ENCODE peak calls at places on chromosomes 13 and 19, in nine cellular contexts. One of them, this sample, is unnamed.

GRCh38 chr19:38452430-38453366 is 19.2 kb downstream of the RYR1 start:
- DNase-seq in dorsolateral prefrontal cortex: no peak
- DNase-seq in head of caudate nucleus: no peak
- DNase-seq in stimulated activated CD8-positive, alpha-beta memory T cell treated with anti-CD3 and anti-CD28 coated beads, Interleukin-15, amount 100 ng/mL, for 48 hours: peak; percentile 34
- DNase-seq in T-helper 2 cell: peak; percentile 30
- DNase-seq in BJ: no peak
- DNase-seq in foreskin fibroblast: no peak
- DNase-seq in Right ventricle myocardium superior: no peak
- DNase-seq in activated T-helper 1 cell treated with Interleukin-2 at 50 U/mL for 16 hours: no peak
- DNase-seq in this sample: no peak

GRCh38 chr19:19595171-19595701 is 23.3 kb downstream of the PBX4 start:
- DNase-seq in stimulated activated CD8-positive, alpha-beta memory T cell treated with anti-CD3 and anti-CD28 coated beads, Interleukin-15, amount 100 ng/mL, for 48 hours: no peak
- DNase-seq in foreskin fibroblast: peak; percentile 76
- DNase-seq in Right ventricle myocardium superior: no peak
- DNase-seq in head of caudate nucleus: no peak
- DNase-seq in dorsolateral prefrontal cortex: no peak
- DNase-seq in BJ: no peak
- DNase-seq in T-helper 2 cell: no peak
- DNase-seq in activated T-helper 1 cell treated with Interleukin-2 at 50 U/mL for 16 hours: no peak
- DNase-seq in this sample: no peak

GRCh38 chr13:33520480-33520839 is 234.9 kb upstream of the STARD13 start:
- DNase-seq in dorsolateral prefrontal cortex: no peak
- DNase-seq in foreskin fibroblast: no peak
- DNase-seq in T-helper 2 cell: no peak
- DNase-seq in head of caudate nucleus: no peak
- DNase-seq in stimulated activated CD8-positive, alpha-beta memory T cell treated with anti-CD3 and anti-CD28 coated beads, Interleukin-15, amount 100 ng/mL, for 48 hours: no peak
- DNase-seq in BJ: no peak
- DNase-seq in activated T-helper 1 cell treated with Interleukin-2 at 50 U/mL for 16 hours: no peak
- DNase-seq in Right ventricle myocardium superior: no peak
- DNase-seq in this sample: no peak

GRCh38 chr13:26262156-26262555 is 8.2 kb downstream of the CDK8 start:
- DNase-seq in stimulated activated CD8-positive, alpha-beta memory T cell treated with anti-CD3 and anti-CD28 coated beads, Interleukin-15, amount 100 ng/mL, for 48 hours: no peak
- DNase-seq in Right ventricle myocardium superior: no peak
- DNase-seq in BJ: no peak
- DNase-seq in activated T-helper 1 cell treated with Interleukin-2 at 50 U/mL for 16 hours: no peak
- DNase-seq in head of caudate nucleus: no peak
- DNase-seq in foreskin fibroblast: no peak
- DNase-seq in T-helper 2 cell: no peak
- DNase-seq in dorsolateral prefrontal cortex: no peak
- DNase-seq in this sample: no peak

GRCh38 chr19:4503224-4504170 is 14.8 kb downstream of the PLIN4 start:
- DNase-seq in stimulated activated CD8-positive, alpha-beta memory T cell treated with anti-CD3 and anti-CD28 coated beads, Interleukin-15, amount 100 ng/mL, for 48 hours: no peak
- DNase-seq in dorsolateral prefrontal cortex: no peak
- DNase-seq in Right ventricle myocardium superior: peak; percentile 37
- DNase-seq in activated T-helper 1 cell treated with Interleukin-2 at 50 U/mL for 16 hours: no peak
- DNase-seq in head of caudate nucleus: no peak
- DNase-seq in foreskin fibroblast: no peak
- DNase-seq in T-helper 2 cell: no peak
- DNase-seq in BJ: no peak
- DNase-seq in this sample: no peak

GRCh38 chr19:1365964-1366695 is 17.6 kb upstream of the NDUFS7 start:
- DNase-seq in Right ventricle myocardium superior: no peak
- DNase-seq in stimulated activated CD8-positive, alpha-beta memory T cell treated with anti-CD3 and anti-CD28 coated beads, Interleukin-15, amount 100 ng/mL, for 48 hours: no peak
- DNase-seq in foreskin fibroblast: no peak
- DNase-seq in dorsolateral prefrontal cortex: no peak
- DNase-seq in T-helper 2 cell: no peak
- DNase-seq in BJ: no peak
- DNase-seq in activated T-helper 1 cell treated with Interleukin-2 at 50 U/mL for 16 hours: no peak
- DNase-seq in head of caudate nucleus: no peak
- DNase-seq in this sample: no peak

GRCh38 chr19:4981681-4981958 is 12.7 kb downstream of the KDM4B start:
- DNase-seq in head of caudate nucleus: no peak
- DNase-seq in T-helper 2 cell: no peak
- DNase-seq in foreskin fibroblast: no peak
- DNase-seq in dorsolateral prefrontal cortex: no peak
- DNase-seq in Right ventricle myocardium superior: no peak
- DNase-seq in stimulated activated CD8-positive, alpha-beta memory T cell treated with anti-CD3 and anti-CD28 coated beads, Interleukin-15, amount 100 ng/mL, for 48 hours: no peak
- DNase-seq in BJ: no peak
- DNase-seq in activated T-helper 1 cell treated with Interleukin-2 at 50 U/mL for 16 hours: no peak
- DNase-seq in this sample: no peak

GRCh38 chr13:19818223-19818842 is 35.6 kb upstream of the PSPC1 start:
- DNase-seq in foreskin fibroblast: no peak
- DNase-seq in dorsolateral prefrontal cortex: no peak
- DNase-seq in Right ventricle myocardium superior: peak; percentile 61
- DNase-seq in head of caudate nucleus: no peak
- DNase-seq in T-helper 2 cell: peak; percentile 40
- DNase-seq in activated T-helper 1 cell treated with Interleukin-2 at 50 U/mL for 16 hours: no peak
- DNase-seq in BJ: no peak
- DNase-seq in stimulated activated CD8-positive, alpha-beta memory T cell treated with anti-CD3 and anti-CD28 coated beads, Interleukin-15, amount 100 ng/mL, for 48 hours: peak; percentile 20
- DNase-seq in this sample: no peak

GRCh38 chr19:44635581-44636438 is 7.9 kb upstream of the PVR start:
- DNase-seq in activated T-helper 1 cell treated with Interleukin-2 at 50 U/mL for 16 hours: no peak
- DNase-seq in T-helper 2 cell: no peak
- DNase-seq in BJ: no peak
- DNase-seq in head of caudate nucleus: no peak
- DNase-seq in dorsolateral prefrontal cortex: no peak
- DNase-seq in stimulated activated CD8-positive, alpha-beta memory T cell treated with anti-CD3 and anti-CD28 coated beads, Interleukin-15, amount 100 ng/mL, for 48 hours: no peak
- DNase-seq in foreskin fibroblast: no peak
- DNase-seq in Right ventricle myocardium superior: no peak
- DNase-seq in this sample: no peak

GRCh38 chr19:1067341-1068103 is 555 bp downstream of the ARHGAP45 start:
- DNase-seq in dorsolateral prefrontal cortex: no peak
- DNase-seq in activated T-helper 1 cell treated with Interleukin-2 at 50 U/mL for 16 hours: no peak
- DNase-seq in T-helper 2 cell: no peak
- DNase-seq in foreskin fibroblast: no peak
- DNase-seq in stimulated activated CD8-positive, alpha-beta memory T cell treated with anti-CD3 and anti-CD28 coated beads, Interleukin-15, amount 100 ng/mL, for 48 hours: no peak
- DNase-seq in BJ: no peak
- DNase-seq in head of caudate nucleus: no peak
- DNase-seq in Right ventricle myocardium superior: no peak
- DNase-seq in this sample: no peak

GRCh38 chr19:45217957-45218334 is 27.3 kb downstream of the EXOC3L2 start:
- DNase-seq in Right ventricle myocardium superior: peak; percentile 30
- DNase-seq in stimulated activated CD8-positive, alpha-beta memory T cell treated with anti-CD3 and anti-CD28 coated beads, Interleukin-15, amount 100 ng/mL, for 48 hours: no peak
- DNase-seq in BJ: no peak
- DNase-seq in head of caudate nucleus: no peak
- DNase-seq in activated T-helper 1 cell treated with Interleukin-2 at 50 U/mL for 16 hours: no peak
- DNase-seq in T-helper 2 cell: no peak
- DNase-seq in foreskin fibroblast: no peak
- DNase-seq in dorsolateral prefrontal cortex: no peak
- DNase-seq in this sample: no peak

GRCh38 chr19:40552848-40553247 is 23.8 kb upstream of the SHKBP1 start:
- DNase-seq in foreskin fibroblast: no peak
- DNase-seq in BJ: no peak
- DNase-seq in Right ventricle myocardium superior: no peak
- DNase-seq in T-helper 2 cell: no peak
- DNase-seq in activated T-helper 1 cell treated with Interleukin-2 at 50 U/mL for 16 hours: no peak
- DNase-seq in head of caudate nucleus: no peak
- DNase-seq in stimulated activated CD8-positive, alpha-beta memory T cell treated with anti-CD3 and anti-CD28 coated beads, Interleukin-15, amount 100 ng/mL, for 48 hours: no peak
- DNase-seq in dorsolateral prefrontal cortex: no peak
- DNase-seq in this sample: no peak

GRCh38 chr13:112980441-112980840 is 11.4 kb downstream of the MCF2L start:
- DNase-seq in activated T-helper 1 cell treated with Interleukin-2 at 50 U/mL for 16 hours: no peak
- DNase-seq in foreskin fibroblast: no peak
- DNase-seq in BJ: no peak
- DNase-seq in head of caudate nucleus: no peak
- DNase-seq in T-helper 2 cell: no peak
- DNase-seq in stimulated activated CD8-positive, alpha-beta memory T cell treated with anti-CD3 and anti-CD28 coated beads, Interleukin-15, amount 100 ng/mL, for 48 hours: no peak
- DNase-seq in Right ventricle myocardium superior: peak; percentile 28
- DNase-seq in dorsolateral prefrontal cortex: no peak
- DNase-seq in this sample: no peak

GRCh38 chr13:37306778-37307544 is 201.5 kb upstream of the CSNK1A1L start:
- DNase-seq in stimulated activated CD8-positive, alpha-beta memory T cell treated with anti-CD3 and anti-CD28 coated beads, Interleukin-15, amount 100 ng/mL, for 48 hours: no peak
- DNase-seq in dorsolateral prefrontal cortex: no peak
- DNase-seq in foreskin fibroblast: peak; percentile 89
- DNase-seq in Right ventricle myocardium superior: no peak
- DNase-seq in head of caudate nucleus: no peak
- DNase-seq in activated T-helper 1 cell treated with Interleukin-2 at 50 U/mL for 16 hours: no peak
- DNase-seq in BJ: peak; percentile 91
- DNase-seq in T-helper 2 cell: no peak
- DNase-seq in this sample: no peak

GRCh38 chr19:32881766-32882165 is 12.2 kb upstream of the SLC7A9 start:
- DNase-seq in head of caudate nucleus: peak; percentile 7
- DNase-seq in dorsolateral prefrontal cortex: no peak
- DNase-seq in stimulated activated CD8-positive, alpha-beta memory T cell treated with anti-CD3 and anti-CD28 coated beads, Interleukin-15, amount 100 ng/mL, for 48 hours: no peak
- DNase-seq in T-helper 2 cell: no peak
- DNase-seq in foreskin fibroblast: no peak
- DNase-seq in BJ: no peak
- DNase-seq in activated T-helper 1 cell treated with Interleukin-2 at 50 U/mL for 16 hours: no peak
- DNase-seq in Right ventricle myocardium superior: no peak
- DNase-seq in this sample: no peak

GRCh38 chr19:10011974-10012373 is 1.3 kb upstream of the RDH8 start:
- DNase-seq in Right ventricle myocardium superior: peak; percentile 39
- DNase-seq in stimulated activated CD8-positive, alpha-beta memory T cell treated with anti-CD3 and anti-CD28 coated beads, Interleukin-15, amount 100 ng/mL, for 48 hours: no peak
- DNase-seq in head of caudate nucleus: no peak
- DNase-seq in dorsolateral prefrontal cortex: no peak
- DNase-seq in foreskin fibroblast: no peak
- DNase-seq in T-helper 2 cell: no peak
- DNase-seq in activated T-helper 1 cell treated with Interleukin-2 at 50 U/mL for 16 hours: no peak
- DNase-seq in BJ: no peak
- DNase-seq in this sample: no peak

GRCh38 chr19:9917322-9917721 is 19.0 kb downstream of the OLFM2 start:
- DNase-seq in head of caudate nucleus: peak; percentile 22
- DNase-seq in foreskin fibroblast: peak; percentile 38
- DNase-seq in T-helper 2 cell: peak; percentile 32
- DNase-seq in activated T-helper 1 cell treated with Interleukin-2 at 50 U/mL for 16 hours: no peak
- DNase-seq in BJ: no peak
- DNase-seq in dorsolateral prefrontal cortex: no peak
- DNase-seq in Right ventricle myocardium superior: no peak
- DNase-seq in stimulated activated CD8-positive, alpha-beta memory T cell treated with anti-CD3 and anti-CD28 coated beads, Interleukin-15, amount 100 ng/mL, for 48 hours: no peak
- DNase-seq in this sample: no peak

GRCh38 chr19:55579766-55580621 is 654 bp downstream of the ZNF579 start:
- DNase-seq in head of caudate nucleus: no peak
- DNase-seq in stimulated activated CD8-positive, alpha-beta memory T cell treated with anti-CD3 and anti-CD28 coated beads, Interleukin-15, amount 100 ng/mL, for 48 hours: no peak
- DNase-seq in dorsolateral prefrontal cortex: no peak
- DNase-seq in foreskin fibroblast: no peak
- DNase-seq in activated T-helper 1 cell treated with Interleukin-2 at 50 U/mL for 16 hours: no peak
- DNase-seq in T-helper 2 cell: no peak
- DNase-seq in Right ventricle myocardium superior: peak; percentile 44
- DNase-seq in BJ: no peak
- DNase-seq in this sample: no peak

GRCh38 chr19:17862711-17863519 is 3.2 kb downstream of the RPL18A start:
- DNase-seq in BJ: no peak
- DNase-seq in stimulated activated CD8-positive, alpha-beta memory T cell treated with anti-CD3 and anti-CD28 coated beads, Interleukin-15, amount 100 ng/mL, for 48 hours: no peak
- DNase-seq in foreskin fibroblast: no peak
- DNase-seq in T-helper 2 cell: no peak
- DNase-seq in dorsolateral prefrontal cortex: no peak
- DNase-seq in Right ventricle myocardium superior: no peak
- DNase-seq in activated T-helper 1 cell treated with Interleukin-2 at 50 U/mL for 16 hours: no peak
- DNase-seq in head of caudate nucleus: no peak
- DNase-seq in this sample: no peak

GRCh38 chr13:52085416-52085815 is 43.5 kb downstream of the NEK5 start:
- DNase-seq in dorsolateral prefrontal cortex: no peak
- DNase-seq in activated T-helper 1 cell treated with Interleukin-2 at 50 U/mL for 16 hours: no peak
- DNase-seq in foreskin fibroblast: peak; percentile 78
- DNase-seq in BJ: peak; percentile 4
- DNase-seq in stimulated activated CD8-positive, alpha-beta memory T cell treated with anti-CD3 and anti-CD28 coated beads, Interleukin-15, amount 100 ng/mL, for 48 hours: no peak
- DNase-seq in head of caudate nucleus: no peak
- DNase-seq in Right ventricle myocardium superior: no peak
- DNase-seq in T-helper 2 cell: no peak
- DNase-seq in this sample: no peak

GRCh38 chr13:21967871-21968270 is 297.0 kb downstream of the FGF9 start:
- DNase-seq in Right ventricle myocardium superior: no peak
- DNase-seq in dorsolateral prefrontal cortex: no peak
- DNase-seq in BJ: no peak
- DNase-seq in stimulated activated CD8-positive, alpha-beta memory T cell treated with anti-CD3 and anti-CD28 coated beads, Interleukin-15, amount 100 ng/mL, for 48 hours: no peak
- DNase-seq in activated T-helper 1 cell treated with Interleukin-2 at 50 U/mL for 16 hours: no peak
- DNase-seq in head of caudate nucleus: no peak
- DNase-seq in T-helper 2 cell: no peak
- DNase-seq in foreskin fibroblast: no peak
- DNase-seq in this sample: no peak

GRCh38 chr19:46785054-46785979 is 3.1 kb downstream of the SLC1A5 start:
- DNase-seq in activated T-helper 1 cell treated with Interleukin-2 at 50 U/mL for 16 hours: no peak
- DNase-seq in stimulated activated CD8-positive, alpha-beta memory T cell treated with anti-CD3 and anti-CD28 coated beads, Interleukin-15, amount 100 ng/mL, for 48 hours: no peak
- DNase-seq in dorsolateral prefrontal cortex: no peak
- DNase-seq in T-helper 2 cell: no peak
- DNase-seq in head of caudate nucleus: no peak
- DNase-seq in Right ventricle myocardium superior: no peak
- DNase-seq in BJ: no peak
- DNase-seq in foreskin fibroblast: no peak
- DNase-seq in this sample: no peak

GRCh38 chr19:45913874-45914830 is at the start of gene NANOS2:
- DNase-seq in stimulated activated CD8-positive, alpha-beta memory T cell treated with anti-CD3 and anti-CD28 coated beads, Interleukin-15, amount 100 ng/mL, for 48 hours: no peak
- DNase-seq in activated T-helper 1 cell treated with Interleukin-2 at 50 U/mL for 16 hours: no peak
- DNase-seq in head of caudate nucleus: no peak
- DNase-seq in BJ: no peak
- DNase-seq in dorsolateral prefrontal cortex: no peak
- DNase-seq in foreskin fibroblast: no peak
- DNase-seq in Right ventricle myocardium superior: no peak
- DNase-seq in T-helper 2 cell: no peak
- DNase-seq in this sample: no peak

GRCh38 chr13:72698164-72698563 is 29.3 kb downstream of the MZT1 start:
- DNase-seq in foreskin fibroblast: no peak
- DNase-seq in stimulated activated CD8-positive, alpha-beta memory T cell treated with anti-CD3 and anti-CD28 coated beads, Interleukin-15, amount 100 ng/mL, for 48 hours: no peak
- DNase-seq in Right ventricle myocardium superior: no peak
- DNase-seq in T-helper 2 cell: no peak
- DNase-seq in activated T-helper 1 cell treated with Interleukin-2 at 50 U/mL for 16 hours: no peak
- DNase-seq in dorsolateral prefrontal cortex: no peak
- DNase-seq in BJ: no peak
- DNase-seq in head of caudate nucleus: no peak
- DNase-seq in this sample: no peak

GRCh38 chr13:48400820-48401219 is 12.1 kb downstream of the LPAR6 start:
- DNase-seq in dorsolateral prefrontal cortex: no peak
- DNase-seq in head of caudate nucleus: no peak
- DNase-seq in stimulated activated CD8-positive, alpha-beta memory T cell treated with anti-CD3 and anti-CD28 coated beads, Interleukin-15, amount 100 ng/mL, for 48 hours: no peak
- DNase-seq in foreskin fibroblast: peak; percentile 72
- DNase-seq in activated T-helper 1 cell treated with Interleukin-2 at 50 U/mL for 16 hours: no peak
- DNase-seq in Right ventricle myocardium superior: no peak
- DNase-seq in T-helper 2 cell: peak; percentile 59
- DNase-seq in BJ: peak; percentile 73
- DNase-seq in this sample: no peak

GRCh38 chr13:26759907-26760834 is at the start of gene GPR12:
- DNase-seq in stimulated activated CD8-positive, alpha-beta memory T cell treated with anti-CD3 and anti-CD28 coated beads, Interleukin-15, amount 100 ng/mL, for 48 hours: no peak
- DNase-seq in Right ventricle myocardium superior: no peak
- DNase-seq in T-helper 2 cell: no peak
- DNase-seq in foreskin fibroblast: peak; percentile 6
- DNase-seq in head of caudate nucleus: no peak
- DNase-seq in activated T-helper 1 cell treated with Interleukin-2 at 50 U/mL for 16 hours: no peak
- DNase-seq in dorsolateral prefrontal cortex: no peak
- DNase-seq in BJ: no peak
- DNase-seq in this sample: no peak

GRCh38 chr13:64640002-64640401 is 2590.1 kb downstream of the PCDH9 start:
- DNase-seq in activated T-helper 1 cell treated with Interleukin-2 at 50 U/mL for 16 hours: no peak
- DNase-seq in stimulated activated CD8-positive, alpha-beta memory T cell treated with anti-CD3 and anti-CD28 coated beads, Interleukin-15, amount 100 ng/mL, for 48 hours: no peak
- DNase-seq in head of caudate nucleus: no peak
- DNase-seq in T-helper 2 cell: no peak
- DNase-seq in foreskin fibroblast: no peak
- DNase-seq in BJ: no peak
- DNase-seq in Right ventricle myocardium superior: no peak
- DNase-seq in dorsolateral prefrontal cortex: no peak
- DNase-seq in this sample: no peak